ENCODE peak calls at places on chromosome 21, in eight cellular contexts. One of them, this sample, is unnamed.
A peak's percentile ranks its signal among the peaks of the same experiment; 100 is the strongest.

GRCh38 chr21:36927718-36928117 is 38.8 kb downstream of the HLCS start:
- DNase-seq in mesenchymal stem cell: peak; percentile 77
- DNase-seq in MG63: peak; percentile 96
- DNase-seq in AG09309: peak; percentile 90
- DNase-seq in mucosa of descending colon: peak; percentile 66
- DNase-seq in HCT116: peak; percentile 56
- DNase-seq in A673: peak; percentile 91
- DNase-seq in neuronal stem cell: peak; percentile 72
- DNase-seq in this sample: peak; percentile 97

GRCh38 chr21:21387891-21388290 is 389.7 kb downstream of the NCAM2 start:
- DNase-seq in HCT116: no peak
- DNase-seq in AG09309: no peak
- DNase-seq in neuronal stem cell: no peak
- DNase-seq in mesenchymal stem cell: no peak
- DNase-seq in MG63: no peak
- DNase-seq in mucosa of descending colon: no peak
- DNase-seq in A673: no peak
- DNase-seq in this sample: no peak

GRCh38 chr21:31282095-31282709 is 61.9 kb downstream of the TIAM1 start:
- DNase-seq in A673: no peak
- DNase-seq in neuronal stem cell: no peak
- DNase-seq in mucosa of descending colon: no peak
- DNase-seq in mesenchymal stem cell: peak; percentile 94
- DNase-seq in MG63: peak; percentile 67
- DNase-seq in AG09309: peak; percentile 91
- DNase-seq in HCT116: peak; percentile 55
- DNase-seq in this sample: peak; percentile 96

GRCh38 chr21:36055551-36055950 is 4.8 kb downstream of the SETD4 start:
- DNase-seq in AG09309: no peak
- DNase-seq in neuronal stem cell: no peak
- DNase-seq in mesenchymal stem cell: no peak
- DNase-seq in MG63: no peak
- DNase-seq in A673: no peak
- DNase-seq in mucosa of descending colon: no peak
- DNase-seq in HCT116: no peak
- DNase-seq in this sample: no peak

GRCh38 chr21:31397515-31397926 is 53.5 kb upstream of the TIAM1 start:
- DNase-seq in neuronal stem cell: no peak
- DNase-seq in A673: peak; percentile 22
- DNase-seq in MG63: no peak
- DNase-seq in HCT116: no peak
- DNase-seq in AG09309: no peak
- DNase-seq in mesenchymal stem cell: no peak
- DNase-seq in mucosa of descending colon: no peak
- DNase-seq in this sample: no peak

GRCh38 chr21:36926989-36927695 is 39.3 kb downstream of the HLCS start:
- DNase-seq in mesenchymal stem cell: no peak
- DNase-seq in MG63: no peak
- DNase-seq in HCT116: no peak
- DNase-seq in neuronal stem cell: no peak
- DNase-seq in mucosa of descending colon: no peak
- DNase-seq in A673: peak; percentile 23
- DNase-seq in AG09309: no peak
- DNase-seq in this sample: peak; percentile 83

GRCh38 chr21:44079846-44080245 is 27.4 kb upstream of the PWP2 start:
- DNase-seq in mucosa of descending colon: no peak
- DNase-seq in HCT116: no peak
- DNase-seq in neuronal stem cell: no peak
- DNase-seq in MG63: no peak
- DNase-seq in mesenchymal stem cell: no peak
- DNase-seq in A673: no peak
- DNase-seq in AG09309: no peak
- DNase-seq in this sample: no peak

GRCh38 chr21:31909153-31909771 is 36.4 kb downstream of the HUNK start:
- DNase-seq in A673: no peak
- DNase-seq in mesenchymal stem cell: no peak
- DNase-seq in MG63: no peak
- DNase-seq in HCT116: no peak
- DNase-seq in AG09309: no peak
- DNase-seq in neuronal stem cell: peak; percentile 59
- DNase-seq in mucosa of descending colon: no peak
- DNase-seq in this sample: peak; percentile 17

GRCh38 chr21:17466166-17466565 is 46.7 kb upstream of the CXADR start:
- DNase-seq in AG09309: no peak
- DNase-seq in HCT116: no peak
- DNase-seq in neuronal stem cell: no peak
- DNase-seq in mesenchymal stem cell: peak; percentile 54
- DNase-seq in mucosa of descending colon: no peak
- DNase-seq in A673: no peak
- DNase-seq in MG63: peak; percentile 70
- DNase-seq in this sample: peak; percentile 83

GRCh38 chr21:36835383-36835795 is 131.1 kb downstream of the HLCS start:
- DNase-seq in MG63: peak; percentile 19
- DNase-seq in A673: peak; percentile 31
- DNase-seq in AG09309: no peak
- DNase-seq in mucosa of descending colon: peak; percentile 81
- DNase-seq in HCT116: no peak
- DNase-seq in neuronal stem cell: no peak
- DNase-seq in mesenchymal stem cell: no peak
- DNase-seq in this sample: no peak

GRCh38 chr21:22128671-22129070 is 1130.5 kb downstream of the NCAM2 start:
- DNase-seq in AG09309: no peak
- DNase-seq in HCT116: no peak
- DNase-seq in MG63: no peak
- DNase-seq in mucosa of descending colon: no peak
- DNase-seq in neuronal stem cell: no peak
- DNase-seq in A673: no peak
- DNase-seq in mesenchymal stem cell: no peak
- DNase-seq in this sample: no peak

GRCh38 chr21:36545776-36546511 is 66.0 kb upstream of the CLDN14 start:
- DNase-seq in HCT116: no peak
- DNase-seq in AG09309: no peak
- DNase-seq in mucosa of descending colon: no peak
- DNase-seq in mesenchymal stem cell: no peak
- DNase-seq in MG63: no peak
- DNase-seq in neuronal stem cell: no peak
- DNase-seq in A673: no peak
- DNase-seq in this sample: no peak

GRCh38 chr21:22892041-22892440 is 1893.8 kb downstream of the NCAM2 start:
- DNase-seq in AG09309: no peak
- DNase-seq in mucosa of descending colon: no peak
- DNase-seq in mesenchymal stem cell: no peak
- DNase-seq in A673: no peak
- DNase-seq in MG63: no peak
- DNase-seq in neuronal stem cell: no peak
- DNase-seq in HCT116: no peak
- DNase-seq in this sample: no peak

GRCh38 chr21:14382486-14382834 is 486 bp downstream of the HSPA13 start:
- DNase-seq in A673: peak; percentile 43
- DNase-seq in mesenchymal stem cell: no peak
- DNase-seq in neuronal stem cell: no peak
- DNase-seq in MG63: peak; percentile 23
- DNase-seq in mucosa of descending colon: no peak
- DNase-seq in AG09309: no peak
- DNase-seq in HCT116: no peak
- DNase-seq in this sample: peak; percentile 11

GRCh38 chr21:33428669-33429068 is 25.5 kb downstream of the IFNGR2 start:
- DNase-seq in MG63: peak; percentile 54
- DNase-seq in mesenchymal stem cell: no peak
- DNase-seq in mucosa of descending colon: no peak
- DNase-seq in HCT116: no peak
- DNase-seq in AG09309: no peak
- DNase-seq in A673: no peak
- DNase-seq in neuronal stem cell: no peak
- DNase-seq in this sample: no peak

GRCh38 chr21:34881421-34881820 is 167.7 kb downstream of the RUNX1 start:
- DNase-seq in HCT116: no peak
- DNase-seq in AG09309: no peak
- DNase-seq in neuronal stem cell: no peak
- DNase-seq in A673: no peak
- DNase-seq in mesenchymal stem cell: peak; percentile 65
- DNase-seq in mucosa of descending colon: no peak
- DNase-seq in MG63: peak; percentile 17
- DNase-seq in this sample: peak; percentile 84
- H3K4me3 ChIP-seq in HCT116: no peak overlapping the region
- H3K4me3 ChIP-seq in AG09309: peak overlapping the region; percentile 15
- H3K4me3 ChIP-seq in neuronal stem cell: no peak overlapping the region
- H3K4me3 ChIP-seq in A673: no peak overlapping the region
- H3K4me3 ChIP-seq in mesenchymal stem cell: no peak overlapping the region
- H3K4me3 ChIP-seq in mucosa of descending colon: no peak overlapping the region
- H3K4me3 ChIP-seq in MG63: no peak overlapping the region
- H3K4me3 ChIP-seq in this sample: peak overlapping the region; percentile 28

GRCh38 chr21:28936036-28936435 is 56.6 kb downstream of the LTN1 start:
- DNase-seq in HCT116: no peak
- DNase-seq in A673: no peak
- DNase-seq in MG63: no peak
- DNase-seq in mucosa of descending colon: no peak
- DNase-seq in neuronal stem cell: no peak
- DNase-seq in AG09309: peak; percentile 55
- DNase-seq in mesenchymal stem cell: no peak
- DNase-seq in this sample: no peak

GRCh38 chr21:28938726-28939125 is 54.0 kb downstream of the LTN1 start:
- DNase-seq in mesenchymal stem cell: no peak
- DNase-seq in HCT116: no peak
- DNase-seq in neuronal stem cell: no peak
- DNase-seq in MG63: no peak
- DNase-seq in AG09309: no peak
- DNase-seq in A673: no peak
- DNase-seq in mucosa of descending colon: no peak
- DNase-seq in this sample: no peak

GRCh38 chr21:28937737-28938136 is 54.9 kb downstream of the LTN1 start:
- DNase-seq in AG09309: no peak
- DNase-seq in mucosa of descending colon: no peak
- DNase-seq in MG63: no peak
- DNase-seq in neuronal stem cell: no peak
- DNase-seq in mesenchymal stem cell: no peak
- DNase-seq in A673: no peak
- DNase-seq in HCT116: no peak
- DNase-seq in this sample: no peak

GRCh38 chr21:28932717-28933116 is 60.0 kb downstream of the LTN1 start:
- DNase-seq in HCT116: no peak
- DNase-seq in MG63: no peak
- DNase-seq in mucosa of descending colon: no peak
- DNase-seq in neuronal stem cell: no peak
- DNase-seq in AG09309: no peak
- DNase-seq in A673: no peak
- DNase-seq in mesenchymal stem cell: no peak
- DNase-seq in this sample: no peak

DNA sequence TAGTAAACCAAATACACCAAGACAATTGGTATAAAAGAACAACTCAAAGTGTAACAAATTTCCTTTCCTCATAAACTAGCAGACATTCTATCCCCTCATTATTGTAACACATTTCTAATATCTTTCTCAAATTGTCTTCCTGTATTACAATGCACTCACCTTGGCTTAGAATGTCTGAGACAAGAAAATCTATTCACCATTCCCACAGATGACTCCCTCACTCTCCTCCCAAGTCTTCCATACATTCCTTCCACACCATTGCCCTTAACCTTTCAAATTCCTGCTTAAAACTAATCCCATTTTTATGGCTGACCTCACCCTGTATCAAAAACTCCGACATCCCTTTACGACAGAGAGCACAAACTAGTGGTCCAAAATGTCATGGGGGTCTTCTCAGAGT is 56.0 kb downstream of the LTN1 start:
- DNase-seq in neuronal stem cell: peak; percentile 6
- DNase-seq in HCT116: no peak
- DNase-seq in MG63: no peak
- DNase-seq in AG09309: no peak
- DNase-seq in mesenchymal stem cell: no peak
- DNase-seq in mucosa of descending colon: no peak
- DNase-seq in A673: no peak
- DNase-seq in this sample: no peak
- H3K4me3 ChIP-seq in neuronal stem cell: no peak overlapping the region
- H3K4me3 ChIP-seq in HCT116: no peak overlapping the region
- H3K4me3 ChIP-seq in MG63: no peak overlapping the region
- H3K4me3 ChIP-seq in AG09309: no peak overlapping the region
- H3K4me3 ChIP-seq in mesenchymal stem cell: no peak overlapping the region
- H3K4me3 ChIP-seq in mucosa of descending colon: no peak overlapping the region
- H3K4me3 ChIP-seq in A673: no peak overlapping the region
- H3K4me3 ChIP-seq in this sample: no peak overlapping the region

GRCh38 chr21:45976666-45977335 is 4.8 kb upstream of the COL6A1 start:
- DNase-seq in mesenchymal stem cell: no peak
- DNase-seq in neuronal stem cell: no peak
- DNase-seq in A673: no peak
- DNase-seq in HCT116: no peak
- DNase-seq in mucosa of descending colon: no peak
- DNase-seq in MG63: no peak
- DNase-seq in AG09309: no peak
- DNase-seq in this sample: no peak
- H3K4me3 ChIP-seq in mesenchymal stem cell: no peak overlapping the region
- H3K4me3 ChIP-seq in neuronal stem cell: no peak overlapping the region
- H3K4me3 ChIP-seq in A673: no peak overlapping the region
- H3K4me3 ChIP-seq in HCT116: no peak overlapping the region
- H3K4me3 ChIP-seq in mucosa of descending colon: no peak overlapping the region
- H3K4me3 ChIP-seq in MG63: no peak overlapping the region
- H3K4me3 ChIP-seq in AG09309: no peak overlapping the region
- H3K4me3 ChIP-seq in this sample: no peak overlapping the region

GRCh38 chr21:45167796-45168222 is 93.4 kb downstream of the ADARB1 start:
- DNase-seq in HCT116: no peak
- DNase-seq in neuronal stem cell: no peak
- DNase-seq in mucosa of descending colon: no peak
- DNase-seq in mesenchymal stem cell: no peak
- DNase-seq in MG63: no peak
- DNase-seq in A673: peak; percentile 9
- DNase-seq in AG09309: peak; percentile 23
- DNase-seq in this sample: peak; percentile 78

GRCh38 chr21:45166931-45167330 is 92.6 kb downstream of the ADARB1 start:
- DNase-seq in A673: no peak
- DNase-seq in neuronal stem cell: no peak
- DNase-seq in mesenchymal stem cell: no peak
- DNase-seq in AG09309: no peak
- DNase-seq in MG63: no peak
- DNase-seq in mucosa of descending colon: no peak
- DNase-seq in HCT116: no peak
- DNase-seq in this sample: no peak

GRCh38 chr21:45169001-45169400 is 94.6 kb downstream of the ADARB1 start:
- DNase-seq in mucosa of descending colon: no peak
- DNase-seq in HCT116: no peak
- DNase-seq in AG09309: no peak
- DNase-seq in A673: peak; percentile 88
- DNase-seq in neuronal stem cell: no peak
- DNase-seq in mesenchymal stem cell: no peak
- DNase-seq in MG63: no peak
- DNase-seq in this sample: no peak

GRCh38 chr21:45169682-45170081 is 95.3 kb downstream of the ADARB1 start:
- DNase-seq in AG09309: no peak
- DNase-seq in mucosa of descending colon: no peak
- DNase-seq in neuronal stem cell: no peak
- DNase-seq in MG63: no peak
- DNase-seq in mesenchymal stem cell: no peak
- DNase-seq in HCT116: no peak
- DNase-seq in A673: no peak
- DNase-seq in this sample: no peak

DNA sequence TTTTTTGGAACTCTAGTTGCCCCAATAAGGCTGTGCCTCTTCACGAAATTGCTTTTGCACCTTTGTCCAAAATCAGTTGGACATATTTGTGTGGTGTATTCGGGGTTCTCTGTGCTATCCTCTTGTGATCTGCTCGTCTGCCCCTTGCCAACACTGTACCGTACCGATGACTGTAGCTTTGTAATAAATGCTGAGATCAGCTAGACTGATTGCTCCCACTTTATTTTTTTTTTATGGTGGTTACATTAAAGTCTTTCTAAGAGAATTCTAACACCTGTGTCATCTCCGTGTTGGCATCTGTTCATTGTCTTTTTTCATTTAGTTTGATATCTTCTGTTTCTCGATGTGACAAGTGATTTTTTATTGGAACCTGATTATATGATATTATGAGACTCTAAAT is 94.1 kb downstream of the ADARB1 start:
- DNase-seq in mucosa of descending colon: no peak
- DNase-seq in MG63: no peak
- DNase-seq in neuronal stem cell: no peak
- DNase-seq in A673: peak; percentile 22
- DNase-seq in AG09309: no peak
- DNase-seq in mesenchymal stem cell: no peak
- DNase-seq in HCT116: no peak
- DNase-seq in this sample: no peak
- H3K4me3 ChIP-seq in mucosa of descending colon: no peak overlapping the region
- H3K4me3 ChIP-seq in MG63: no peak overlapping the region
- H3K4me3 ChIP-seq in neuronal stem cell: no peak overlapping the region
- H3K4me3 ChIP-seq in A673: no peak overlapping the region
- H3K4me3 ChIP-seq in AG09309: no peak overlapping the region
- H3K4me3 ChIP-seq in mesenchymal stem cell: no peak overlapping the region
- H3K4me3 ChIP-seq in HCT116: no peak overlapping the region
- H3K4me3 ChIP-seq in this sample: no peak overlapping the region

This sample was measured in IMR-90.